ENCODE peak calls at places on chromosomes 5 and 9, in nine cellular contexts. L, K, N, F, B, C, Y, J and E are unnamed samples.

GRCh38 chr9:132509921-132510874 is 72.2 kb upstream of the BARHL1 start:
- DNase-seq in F (no peak), B (no peak), C (no peak), K (no peak), J (no peak), Y (no peak), L (no peak), N (peak), E (no peak)

GRCh38 chr9:135416771-135417290 is 62.8 kb upstream of the PPP1R26 start:
- DNase-seq in Y (no peak), L (no peak), C (no peak), F (no peak), N (no peak), K (no peak), J (no peak), B (no peak), E (no peak)

GRCh38 chr5:32520995-32521394 is 64.4 kb upstream of the SUB1 start:
- DNase-seq in Y (no peak), N (no peak), B (no peak), K (no peak), J (no peak), L (no peak), C (no peak), F (no peak), E (no peak)

GRCh38 chr5:119318256-119318914 is 37.4 kb upstream of the TNFAIP8 start:
- DNase-seq in Y (no peak), L (no peak), K (no peak), J (no peak), B (no peak), F (no peak), N (no peak), C (no peak), E (no peak)

GRCh38 chr5:77015938-77016569 is 14.2 kb upstream of the AGGF1 start:
- DNase-seq in Y (peak), K (peak), L (no peak), C (no peak), F (no peak), N (no peak), B (no peak), J (no peak), E (no peak)

GRCh38 chr9:101485873-101486692 is 47.6 kb upstream of the RNF20 start:
- DNase-seq in N (peak), B (no peak), Y (no peak), C (no peak), L (no peak), F (no peak), K (no peak), J (no peak), E (peak)

GRCh38 chr9:116286287-116286686 is 132.7 kb downstream of the PAPPA start:
- DNase-seq in J (no peak), B (no peak), K (no peak), Y (peak), C (no peak), N (peak), L (no peak), F (no peak), E (no peak)

GRCh38 chr5:57805732-57806131 is 323.1 kb upstream of the ACTBL2 start:
- DNase-seq in B (no peak), K (peak), Y (no peak), F (no peak), C (no peak), N (no peak), L (no peak), J (no peak), E (no peak)

GRCh38 chr9:119375892-119376291 is 6.7 kb upstream of the BRINP1 start:
- DNase-seq in F (no peak), L (no peak), B (no peak), N (peak), Y (no peak), J (no peak), K (peak), C (no peak), E (peak)

GRCh38 chr9:129776938-129777768 is 24.3 kb upstream of the PTGES start:
- DNase-seq in N (peak), Y (peak), J (no peak), C (no peak), F (no peak), K (peak), L (no peak), B (peak), E (peak)

GRCh38 chr5:82168294-82168693 is 109.9 kb downstream of the RPS23 start:
- DNase-seq in J (no peak), B (no peak), N (no peak), C (no peak), K (no peak), Y (no peak), L (no peak), F (no peak), E (no peak)

GRCh38 chr9:130260816-130261765 is 4.5 kb upstream of the HMCN2 start:
- DNase-seq in J (no peak), B (no peak), L (no peak), Y (no peak), F (no peak), N (no peak), K (no peak), C (no peak), E (no peak)

GRCh38 chr9:90102292-90102901 is 497.6 kb downstream of the GADD45G start:
- DNase-seq in L (peak), Y (peak), K (peak), J (peak), B (peak), N (peak), C (peak), F (peak), E (peak)

GRCh38 chr5:91139572-91140200 is 243.4 kb downstream of the ARRDC3 start:
- DNase-seq in B (no peak), L (no peak), K (no peak), C (no peak), J (no peak), N (no peak), Y (no peak), F (no peak), E (no peak)

GRCh38 chr5:56166671-56167070 is 66.5 kb downstream of the ANKRD55 start:
- DNase-seq in L (no peak), N (no peak), C (no peak), B (no peak), F (no peak), J (no peak), Y (no peak), K (no peak), E (no peak)

GRCh38 chr9:127905788-127906191 is 6.4 kb upstream of the ST6GALNAC6 start:
- DNase-seq in C (no peak), N (no peak), B (no peak), L (no peak), F (peak), J (peak), Y (no peak), K (no peak), E (no peak)

GRCh38 chr5:157390179-157390923 is 69.7 kb upstream of the NIPAL4 start:
- DNase-seq in F (peak), K (peak), C (peak), B (peak), L (no peak), N (no peak), J (peak), Y (no peak), E (no peak)

GRCh38 chr9:136525841-136526499 is 19.9 kb downstream of the NOTCH1 start:
- DNase-seq in N (peak), C (no peak), F (no peak), L (no peak), B (no peak), J (no peak), Y (peak), K (no peak), E (peak)

GRCh38 chr9:108062680-108063079 is 573.1 kb upstream of the KLF4 start:
- DNase-seq in K (no peak), C (no peak), L (no peak), N (no peak), Y (no peak), F (no peak), J (no peak), B (no peak), E (no peak)

GRCh38 chr5:133599044-133599443 is 13.3 kb downstream of the FSTL4 start:
- DNase-seq in Y (no peak), B (no peak), C (no peak), J (no peak), F (no peak), K (no peak), L (no peak), N (no peak), E (no peak)

GRCh38 chr5:31485376-31486207 is 46.3 kb downstream of the DROSHA start:
- DNase-seq in C (no peak), N (no peak), B (no peak), L (no peak), K (no peak), J (no peak), F (no peak), Y (no peak), E (no peak)